ENCODE peak calls at places on chromosome 14, in seven cellular contexts. F is progenitor cell of endocrine pancreas; H is activated naive CD4-positive, alpha-beta T cell treated with Interleukin-2 at 50 U/mL for 16 hours; C is HS-5; V is upper lobe of right lung; M is pulmonary artery endothelial cell; Q is stimulated activated CD8-positive, alpha-beta memory T cell treated with anti-CD3 and anti-CD28 coated beads, Interleukin-4, amount 100 ng/mL, for 24 hours. R is an unnamed sample.

GRCh38 chr14:101894365-101895113 is 69.8 kb upstream of the DYNC1H1 start:
- DNase-seq in F (no peak), H (no peak), C (no peak), V (no peak), M (no peak), Q (no peak), R (no peak)

GRCh38 chr14:105034314-105035039 is 13.6 kb upstream of the CDCA4 start:
- DNase-seq in F (no peak), H (no peak), C (no peak), V (no peak), M (no peak), Q (no peak), R (no peak)

GRCh38 chr14:103748539-103748867 is 32.9 kb downstream of the ZFYVE21 start:
- DNase-seq in F (no peak), H (peak), C (no peak), V (no peak), M (no peak), Q (peak), R (peak)

GRCh38 chr14:20197459-20197858 is 6.8 kb downstream of the OR11G2 start:
- DNase-seq in F (no peak), H (no peak), C (no peak), V (peak), M (no peak), Q (no peak), R (no peak)

GRCh38 chr14:105475269-105475915 is 771 bp downstream of the CRIP2 start:
- DNase-seq in F (no peak), H (no peak), C (no peak), V (no peak), M (no peak), Q (no peak), R (no peak)

GRCh38 chr14:24113801-24114535 is 609 bp upstream of the DCAF11 start:
- DNase-seq in F (peak), H (peak), C (no peak), V (peak), M (peak), Q (peak), R (peak)

GRCh38 chr14:54570651-54571415 is 3.9 kb downstream of the SAMD4A start:
- DNase-seq in F (no peak), H (no peak), C (peak), V (no peak), M (no peak), Q (no peak), R (no peak)

GRCh38 chr14:43988989-43989388 is 518.1 kb downstream of the FSCB start:
- DNase-seq in F (no peak), H (no peak), C (no peak), V (no peak), M (no peak), Q (no peak), R (no peak)

GRCh38 chr14:98949506-98950135 is 322.4 kb downstream of the BCL11B start:
- DNase-seq in F (no peak), H (no peak), C (no peak), V (no peak), M (no peak), Q (no peak), R (no peak)

GRCh38 chr14:33834101-33834955 is 116.5 kb downstream of the EGLN3 start:
- DNase-seq in F (no peak), H (no peak), C (no peak), V (no peak), M (no peak), Q (no peak), R (no peak)

GRCh38 chr14:104786726-104787675 is 8.5 kb downstream of the AKT1 start:
- DNase-seq in F (no peak), H (no peak), C (no peak), V (no peak), M (no peak), Q (no peak), R (no peak)

GRCh38 chr14:58072288-58073071 is 79.5 kb downstream of the ARMH4 start:
- DNase-seq in F (peak), H (peak), C (peak), V (no peak), M (peak), Q (peak), R (peak)

R was measured in activated naive CD8-positive, alpha-beta T cell treated with anti-CD3 and anti-CD28 coated beads, Interleukin-2, amount 50 U/mL, for 24 hours.